ENCODE peak calls at places on chromosome 3, in four cellular contexts. One of them, this sample, is unnamed.
A peak's percentile ranks its signal among the peaks of the same experiment; 100 is the strongest.

GRCh38 chr3:43152649-43153048 is 46.8 kb upstream of the POMGNT2 start:
- DNase-seq in HepG2: no peak
- DNase-seq in SK-N-SH: peak; percentile 26
- DNase-seq in GM12878: no peak
- DNase-seq in this sample: no peak

GRCh38 chr3:134476977-134477376 is 8.8 kb downstream of the ANAPC13 start:
- DNase-seq in HepG2: no peak
- DNase-seq in SK-N-SH: no peak
- DNase-seq in GM12878: no peak
- DNase-seq in this sample: no peak

GRCh38 chr3:11739712-11740111 is 96.0 kb upstream of the VGLL4 start:
- DNase-seq in HepG2: no peak
- DNase-seq in SK-N-SH: no peak
- DNase-seq in GM12878: no peak
- DNase-seq in this sample: no peak

GRCh38 chr3:194446754-194447153 is 40.0 kb downstream of the ATP13A3 start:
- DNase-seq in HepG2: peak; percentile 68
- DNase-seq in SK-N-SH: no peak
- DNase-seq in GM12878: no peak
- DNase-seq in this sample: no peak

GRCh38 chr3:156094391-156094790 is 26.0 kb upstream of the KCNAB1 start:
- DNase-seq in HepG2: no peak
- DNase-seq in SK-N-SH: no peak
- DNase-seq in GM12878: no peak
- DNase-seq in this sample: no peak

GRCh38 chr3:46061108-46061507 is 33.8 kb upstream of the XCR1 start:
- DNase-seq in HepG2: no peak
- DNase-seq in SK-N-SH: no peak
- DNase-seq in GM12878: no peak
- DNase-seq in this sample: no peak

GRCh38 chr3:133854971-133855370 is 40.7 kb downstream of the RAB6B start:
- DNase-seq in HepG2: no peak
- DNase-seq in SK-N-SH: no peak
- DNase-seq in GM12878: no peak
- DNase-seq in this sample: no peak

GRCh38 chr3:111903067-111903511 is 44.0 kb downstream of the PHLDB2 start:
- DNase-seq in HepG2: no peak
- DNase-seq in SK-N-SH: no peak
- DNase-seq in GM12878: no peak
- DNase-seq in this sample: peak; percentile 82

GRCh38 chr3:61945657-61946056 is 384.3 kb downstream of the PTPRG start:
- DNase-seq in HepG2: no peak
- DNase-seq in SK-N-SH: no peak
- DNase-seq in GM12878: no peak
- DNase-seq in this sample: no peak

GRCh38 chr3:159787191-159787590 is 201.4 kb upstream of the IL12A start:
- DNase-seq in HepG2: peak; percentile 85
- DNase-seq in SK-N-SH: no peak
- DNase-seq in GM12878: no peak
- DNase-seq in this sample: peak; percentile 90

GRCh38 chr3:46663611-46664135 is 29.8 kb downstream of the ALS2CL start:
- DNase-seq in HepG2: no peak
- DNase-seq in SK-N-SH: peak; percentile 59
- DNase-seq in GM12878: no peak
- DNase-seq in this sample: peak; percentile 3

GRCh38 chr3:19363071-19363470 is 214.8 kb downstream of the KCNH8 start:
- DNase-seq in HepG2: no peak
- DNase-seq in SK-N-SH: no peak
- DNase-seq in GM12878: no peak
- DNase-seq in this sample: no peak

GRCh38 chr3:48560648-48561018 is 2.9 kb downstream of the UCN2 start:
- DNase-seq in HepG2: no peak
- DNase-seq in SK-N-SH: peak; percentile 39
- DNase-seq in GM12878: no peak
- DNase-seq in this sample: no peak

GRCh38 chr3:16692486-16693378 is 87.5 kb upstream of the DAZL start:
- DNase-seq in HepG2: no peak
- DNase-seq in SK-N-SH: no peak
- DNase-seq in GM12878: no peak
- DNase-seq in this sample: no peak

GRCh38 chr3:98690876-98691275 is 72.3 kb upstream of the ST3GAL6 start:
- DNase-seq in HepG2: no peak
- DNase-seq in SK-N-SH: no peak
- DNase-seq in GM12878: no peak
- DNase-seq in this sample: no peak

GRCh38 chr3:157920804-157921203 is 185.4 kb downstream of the SHOX2 start:
- DNase-seq in HepG2: no peak
- DNase-seq in SK-N-SH: no peak
- DNase-seq in GM12878: no peak
- DNase-seq in this sample: no peak

GRCh38 chr3:168870892-168871291 is 775.2 kb upstream of the GOLIM4 start:
- DNase-seq in HepG2: peak; percentile 93
- DNase-seq in SK-N-SH: no peak
- DNase-seq in GM12878: no peak
- DNase-seq in this sample: peak; percentile 44

GRCh38 chr3:193883551-193883950 is 252.4 kb upstream of the HES1 start:
- DNase-seq in HepG2: no peak
- DNase-seq in SK-N-SH: no peak
- DNase-seq in GM12878: no peak
- DNase-seq in this sample: no peak

GRCh38 chr3:129592362-129593150 is 13.9 kb downstream of the PLXND1 start:
- DNase-seq in HepG2: no peak
- DNase-seq in SK-N-SH: no peak
- DNase-seq in GM12878: no peak
- DNase-seq in this sample: no peak

GRCh38 chr3:115503386-115503785 is 119.9 kb upstream of the GAP43 start:
- DNase-seq in HepG2: no peak
- DNase-seq in SK-N-SH: no peak
- DNase-seq in GM12878: no peak
- DNase-seq in this sample: no peak

GRCh38 chr3:171776411-171776810 is 33.9 kb downstream of the PLD1 start:
- DNase-seq in HepG2: peak; percentile 36
- DNase-seq in SK-N-SH: no peak
- DNase-seq in GM12878: no peak
- DNase-seq in this sample: no peak

GRCh38 chr3:195180490-195181106 is 90.4 kb downstream of the XXYLT1 start:
- DNase-seq in HepG2: no peak
- DNase-seq in SK-N-SH: peak; percentile 66
- DNase-seq in GM12878: no peak
- DNase-seq in this sample: no peak

GRCh38 chr3:67113802-67114407 is 115.8 kb downstream of the KBTBD8 start:
- DNase-seq in HepG2: peak; percentile 75
- DNase-seq in SK-N-SH: peak; percentile 48
- DNase-seq in GM12878: peak; percentile 59
- DNase-seq in this sample: peak; percentile 70

GRCh38 chr3:15683253-15683652 is 81.7 kb downstream of the BTD start:
- DNase-seq in HepG2: no peak
- DNase-seq in SK-N-SH: no peak
- DNase-seq in GM12878: no peak
- DNase-seq in this sample: no peak

GRCh38 chr3:173887888-173888287 is 490.3 kb downstream of the NLGN1 start:
- DNase-seq in HepG2: no peak
- DNase-seq in SK-N-SH: no peak
- DNase-seq in GM12878: no peak
- DNase-seq in this sample: no peak

GRCh38 chr3:1404270-1404669 is 311.4 kb downstream of the CNTN6 start:
- DNase-seq in HepG2: no peak
- DNase-seq in SK-N-SH: no peak
- DNase-seq in GM12878: no peak
- DNase-seq in this sample: no peak

GRCh38 chr3:141625506-141625905 is 112.6 kb upstream of the RNF7 start:
- DNase-seq in HepG2: no peak
- DNase-seq in SK-N-SH: no peak
- DNase-seq in GM12878: no peak
- DNase-seq in this sample: peak; percentile 17

GRCh38 chr3:195181107-195181498 is 89.9 kb downstream of the XXYLT1 start:
- DNase-seq in HepG2: no peak
- DNase-seq in SK-N-SH: no peak
- DNase-seq in GM12878: no peak
- DNase-seq in this sample: no peak

GRCh38 chr3:160401301-160402095 is 2.0 kb downstream of the SMC4 start:
- DNase-seq in HepG2: peak; percentile 29
- DNase-seq in SK-N-SH: no peak
- DNase-seq in GM12878: no peak
- DNase-seq in this sample: peak; percentile 52

GRCh38 chr3:179181021-179181472 is 32.9 kb downstream of the PIK3CA start:
- DNase-seq in HepG2: no peak
- DNase-seq in SK-N-SH: no peak
- DNase-seq in GM12878: no peak
- DNase-seq in this sample: no peak

GRCh38 chr3:150733373-150733935 is 29.5 kb downstream of the SIAH2 start:
- DNase-seq in HepG2: peak; percentile 61
- DNase-seq in SK-N-SH: no peak
- DNase-seq in GM12878: no peak
- DNase-seq in this sample: no peak

GRCh38 chr3:152396867-152397266 is 128.1 kb downstream of the MBNL1 start:
- DNase-seq in HepG2: no peak
- DNase-seq in SK-N-SH: no peak
- DNase-seq in GM12878: no peak
- DNase-seq in this sample: no peak
- TF ChIP-seq PBX3 in HepG2: no peak
- TF ChIP-seq PBX3 in SK-N-SH: no peak
- TF ChIP-seq PBX3 in GM12878: no peak
- TF ChIP-seq PBX3 in this sample: no peak

GRCh38 chr3:89260721-89261120 is 153.3 kb downstream of the EPHA3 start:
- DNase-seq in HepG2: no peak
- DNase-seq in SK-N-SH: no peak
- DNase-seq in GM12878: no peak
- DNase-seq in this sample: no peak
- TF ChIP-seq PBX3 in HepG2: no peak
- TF ChIP-seq PBX3 in SK-N-SH: no peak
- TF ChIP-seq PBX3 in GM12878: no peak
- TF ChIP-seq PBX3 in this sample: no peak

DNA sequence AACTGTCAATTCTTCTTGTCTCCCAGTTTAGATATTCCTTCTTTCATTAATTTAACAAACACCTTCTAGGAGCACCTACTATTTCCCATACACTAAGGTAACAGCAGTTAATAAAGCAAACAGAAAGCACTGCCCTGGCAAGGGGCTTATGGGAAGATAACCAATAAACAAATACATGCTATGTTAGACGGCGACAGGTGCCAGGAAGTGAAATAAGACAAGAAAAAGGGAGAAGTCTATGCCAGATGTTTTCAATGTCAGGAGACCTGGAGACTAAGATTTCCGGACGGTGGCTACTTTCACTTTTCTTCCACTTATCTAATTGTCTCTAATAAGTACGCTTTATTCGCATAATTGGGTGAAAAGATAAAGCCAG is 32.5 kb upstream of the ZNF445 start:
- DNase-seq in HepG2: no peak
- DNase-seq in SK-N-SH: no peak
- DNase-seq in GM12878: no peak
- DNase-seq in this sample: peak; percentile 5
- TF ChIP-seq PBX3 in HepG2: no peak
- TF ChIP-seq PBX3 in SK-N-SH: no peak
- TF ChIP-seq PBX3 in GM12878: no peak
- TF ChIP-seq PBX3 in this sample: no peak

GRCh38 chr3:100875239-100875638 is 118.0 kb downstream of the ABI3BP start:
- DNase-seq in HepG2: no peak
- DNase-seq in SK-N-SH: peak; percentile 4
- DNase-seq in GM12878: no peak
- DNase-seq in this sample: no peak
- TF ChIP-seq PBX3 in HepG2: no peak
- TF ChIP-seq PBX3 in SK-N-SH: peak; percentile 11
- TF ChIP-seq PBX3 in GM12878: no peak
- TF ChIP-seq PBX3 in this sample: no peak

DNA sequence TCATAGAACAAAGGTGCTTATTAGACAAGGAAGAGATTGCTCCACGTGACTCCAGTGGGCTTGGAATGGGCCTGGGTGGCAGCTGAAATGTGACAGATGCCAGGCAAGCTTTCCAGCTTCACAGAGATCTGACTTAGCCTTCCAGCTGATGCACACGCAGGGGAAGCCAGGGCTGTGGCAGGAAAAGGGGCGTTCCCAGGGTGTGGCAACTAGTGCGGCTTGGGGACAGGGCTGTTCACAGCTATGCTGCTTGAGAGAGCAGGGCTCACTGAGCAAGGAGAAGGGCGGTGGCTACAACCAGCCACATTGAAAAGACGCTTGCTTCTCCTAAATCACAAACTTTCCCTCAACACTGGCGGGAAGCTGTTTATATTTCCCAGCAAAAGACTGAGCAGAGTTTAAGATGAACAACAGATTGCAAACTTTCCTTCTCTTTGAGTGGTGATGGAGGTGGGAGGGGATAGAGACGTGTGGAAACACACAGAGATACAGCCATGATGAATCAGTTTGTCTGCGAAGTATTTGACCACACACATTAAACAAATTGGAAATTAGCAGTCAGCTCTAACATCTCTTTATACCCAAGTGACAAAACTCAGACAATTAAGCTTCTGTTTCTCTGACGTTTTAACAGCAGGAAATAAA is 127.5 kb downstream of the BDH1 start:
- DNase-seq in HepG2: peak; percentile 28
- DNase-seq in SK-N-SH: peak; percentile 54
- DNase-seq in GM12878: no peak
- DNase-seq in this sample: peak; percentile 29
- TF ChIP-seq PBX3 in HepG2: no peak
- TF ChIP-seq PBX3 in SK-N-SH: no peak
- TF ChIP-seq PBX3 in GM12878: no peak
- TF ChIP-seq PBX3 in this sample: no peak

GRCh38 chr3:86655096-86655495 is 335.9 kb downstream of the VGLL3 start:
- DNase-seq in HepG2: no peak
- DNase-seq in SK-N-SH: no peak
- DNase-seq in GM12878: no peak
- DNase-seq in this sample: no peak

DNA sequence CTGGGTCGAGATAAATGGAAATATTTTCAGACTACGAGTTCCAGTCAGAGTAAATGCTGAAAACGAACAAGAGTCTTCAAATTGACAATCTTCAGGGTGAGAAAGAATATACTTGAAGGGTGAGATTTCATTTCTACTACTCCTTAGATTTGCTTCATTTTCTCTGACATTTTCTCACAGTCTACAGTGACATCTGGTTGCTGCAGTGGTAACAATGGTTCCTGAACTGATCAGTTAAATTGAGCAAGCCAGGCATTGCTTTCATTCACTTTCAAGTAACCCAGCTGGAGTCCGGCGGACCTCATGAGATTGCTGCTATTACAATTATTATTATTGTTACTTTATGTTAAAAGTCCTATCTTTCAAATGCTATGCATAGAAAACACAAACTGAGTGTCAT is 337.1 kb downstream of the VGLL3 start:
- DNase-seq in HepG2: no peak
- DNase-seq in SK-N-SH: no peak
- DNase-seq in GM12878: no peak
- DNase-seq in this sample: no peak
- TF ChIP-seq PBX3 in HepG2: no peak
- TF ChIP-seq PBX3 in SK-N-SH: no peak
- TF ChIP-seq PBX3 in GM12878: no peak
- TF ChIP-seq PBX3 in this sample: no peak